ENCODE peak calls at places on chromosome X, in five cellular contexts. E is lung, W is PC-3, H is uterus, F is A549. P is an unnamed sample.

GRCh38 chrX:19678941-19679340 is 163.6 kb upstream of the MAP3K15 start:
- DNase-seq in F (no peak), E (no peak), H (no peak), W (peak), P (no peak)

GRCh38 chrX:108216862-108217571 is 125.4 kb downstream of the ATG4A start:
- DNase-seq in F (no peak), E (no peak), H (no peak), W (no peak), P (peak)

GRCh38 chrX:123830309-123830708 is 29.5 kb upstream of the XIAP start:
- DNase-seq in H (no peak), W (no peak), E (peak), F (peak), P (no peak)

GRCh38 chrX:41304178-41304577 is 29.8 kb upstream of the DDX3X start:
- DNase-seq in H (no peak), E (no peak), F (no peak), W (no peak), P (no peak)

GRCh38 chrX:330726-331144 is 12.1 kb upstream of the GTPBP6 start:
- DNase-seq in H (no peak), E (no peak), W (no peak), F (no peak), P (no peak)

GRCh38 chrX:17588303-17588702 is 149.0 kb upstream of the SCML1 start:
- DNase-seq in F (no peak), H (no peak), W (peak), E (no peak), P (no peak)

GRCh38 chrX:120499301-120500097 is 30.4 kb upstream of the LAMP2 start:
- DNase-seq in W (no peak), H (peak), E (no peak), F (no peak), P (no peak)

GRCh38 chrX:71616672-71617529 is 1.4 kb downstream of the CXCR3 start:
- DNase-seq in E (no peak), W (no peak), F (no peak), H (no peak), P (no peak)

GRCh38 chrX:50827996-50828395 is 14.0 kb upstream of the SHROOM4 start:
- DNase-seq in E (no peak), H (no peak), F (no peak), W (peak), P (no peak)

GRCh38 chrX:31126205-31126604 is 54.4 kb upstream of the FTHL17 start:
- DNase-seq in E (no peak), F (no peak), W (no peak), H (no peak), P (peak)

GRCh38 chrX:104112326-104112951 is at the start of gene ZCCHC18:
- DNase-seq in F (peak), H (peak), E (no peak), W (peak), P (peak)

GRCh38 chrX:77014655-77015377 is 432.4 kb upstream of the FGF16 start:
- DNase-seq in H (no peak), W (no peak), F (no peak), E (no peak), P (no peak)

GRCh38 chrX:21723097-21723496 is 34.8 kb downstream of the SMPX start:
- DNase-seq in H (no peak), E (no peak), W (peak), F (no peak), P (no peak)

GRCh38 chrX:72078411-72078810 is 53.3 kb downstream of the RTL5 start:
- DNase-seq in F (no peak), H (no peak), E (no peak), W (no peak), P (no peak)

GRCh38 chrX:100512471-100512870 is 72.3 kb upstream of the TNMD start:
- DNase-seq in W (peak), F (peak), H (no peak), E (no peak), P (no peak)

GRCh38 chrX:17637235-17637634 is 100.1 kb upstream of the SCML1 start:
- DNase-seq in F (no peak), E (no peak), H (no peak), W (no peak), P (no peak)

GRCh38 chrX:101287402-101287801 is 3.7 kb downstream of the TAF7L start:
- DNase-seq in W (peak), F (peak), H (no peak), E (no peak), P (peak)

GRCh38 chrX:130082244-130083106 is 27.8 kb downstream of the ELF4 start:
- DNase-seq in F (no peak), E (peak), H (peak), W (no peak), P (no peak)

GRCh38 chrX:110987292-110987691 is 108.7 kb upstream of the PAK3 start:
- DNase-seq in H (no peak), W (peak), E (no peak), F (no peak), P (no peak)

GRCh38 chrX:148298737-148299136 is 201.7 kb upstream of the AFF2 start:
- DNase-seq in H (no peak), F (no peak), E (no peak), W (no peak), P (no peak)

GRCh38 chrX:124931241-124931640 is 388.4 kb upstream of the TEX13C start:
- DNase-seq in F (no peak), W (no peak), H (no peak), E (no peak), P (no peak)

GRCh38 chrX:130172127-130172834 is 519 bp downstream of the RAB33A start:
- DNase-seq in W (no peak), H (no peak), E (no peak), F (no peak), P (no peak)

GRCh38 chrX:113548308-113549015 is 707.8 kb upstream of the AMOT start:
- DNase-seq in H (no peak), W (no peak), E (no peak), F (no peak), P (no peak)

GRCh38 chrX:97897998-97898397 is 1014.3 kb downstream of the RPA4 start:
- DNase-seq in H (no peak), W (no peak), F (no peak), E (no peak), P (no peak)

GRCh38 chrX:19028560-19028959 is 44.6 kb upstream of the PHKA2 start:
- DNase-seq in E (no peak), W (no peak), F (no peak), H (no peak), P (no peak)

GRCh38 chrX:9340619-9341304 is 124.1 kb upstream of the TBL1X start:
- DNase-seq in H (peak), F (no peak), E (peak), W (peak), P (no peak)

GRCh38 chrX:65928522-65928921 is 111.4 kb downstream of the VSIG4 start:
- DNase-seq in H (no peak), F (no peak), W (peak), E (no peak), P (no peak)

GRCh38 chrX:56788717-56789122 is 59.7 kb downstream of the NBDY start:
- DNase-seq in E (no peak), H (peak), F (no peak), W (no peak), P (no peak)

GRCh38 chrX:74923942-74924448 is 1.3 kb downstream of the NEXMIF start:
- DNase-seq in E (no peak), F (no peak), H (peak), W (no peak), P (no peak)

GRCh38 chrX:103254171-103254824 is 657 bp downstream of the TCEAL8 start:
- DNase-seq in F (no peak), E (peak), W (peak), H (peak), P (peak)

GRCh38 chrX:22634081-22634480 is 361.4 kb downstream of the CBLL2 start:
- DNase-seq in E (no peak), F (no peak), H (no peak), W (no peak), P (peak)

GRCh38 chrX:64093761-64094160 is 111.7 kb downstream of the AMER1 start:
- DNase-seq in F (no peak), H (no peak), W (peak), E (no peak), P (peak)

GRCh38 chrX:10106801-10107200 is 50.0 kb upstream of the CLCN4 start:
- DNase-seq in E (no peak), H (no peak), W (no peak), F (no peak), P (no peak)

GRCh38 chrX:150575415-150575814 is 7.0 kb downstream of the MTM1 start:
- DNase-seq in H (no peak), E (peak), F (no peak), W (peak), P (no peak)

GRCh38 chrX:129606918-129607317 is 47.8 kb downstream of the APLN start:
- DNase-seq in F (peak), E (peak), H (peak), W (peak), P (peak)

GRCh38 chrX:329291-329910 is 10.8 kb upstream of the GTPBP6 start:
- DNase-seq in H (no peak), W (no peak), F (no peak), E (no peak), P (no peak)

GRCh38 chrX:115589419-115589818 is 28.4 kb downstream of the PLS3 start:
- DNase-seq in E (no peak), H (no peak), W (peak), F (no peak), P (no peak)

GRCh38 chrX:47093248-47093647 is 15.0 kb downstream of the RGN start:
- DNase-seq in W (peak), F (peak), E (no peak), H (no peak), P (peak)

DNA sequence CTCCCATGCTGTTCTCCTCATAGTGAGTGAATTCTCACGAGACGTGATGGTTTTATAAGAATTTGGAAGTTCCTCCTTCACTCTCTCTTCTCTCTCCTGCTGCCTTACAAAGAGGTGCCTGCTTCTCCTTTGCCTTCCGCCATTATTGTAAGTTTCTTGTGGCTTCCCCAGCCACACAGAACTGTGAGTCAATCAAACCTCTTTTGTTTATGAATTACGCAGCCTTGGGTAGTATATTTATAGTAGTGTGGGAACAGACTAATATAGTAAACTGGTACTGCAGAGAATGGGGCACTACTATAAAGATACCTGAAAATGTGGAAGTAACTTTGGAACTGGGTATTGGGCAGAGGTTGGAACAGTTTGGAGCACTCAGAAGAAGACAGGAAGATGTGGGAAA is 7.8 kb upstream of the CTAG2 start:
- DNase-seq in E (no peak), F (no peak), W (no peak), H (no peak), P (no peak)
- H3K27ac ChIP-seq in E (no peak), F (no peak), W (no peak), H (no peak), P (no peak)

GRCh38 chrX:49102221-49102620 is 21.3 kb downstream of the GPKOW start:
- DNase-seq in F (no peak), E (no peak), W (no peak), H (no peak), P (no peak)
- H3K4me3 ChIP-seq in F (no peak), E (no peak), W (no peak), H (no peak), P (no peak)

GRCh38 chrX:134761788-134762187 is 103.5 kb upstream of the PLAC1 start:
- DNase-seq in E (no peak), F (no peak), H (no peak), W (peak), P (no peak)
- TF ChIP-seq CTCF in E (no peak), F (peak), H (no peak), W (peak), P (peak)

GRCh38 chrX:68599256-68600152 is 48.0 kb upstream of the STARD8 start:
- DNase-seq in H (no peak), W (peak), E (no peak), F (peak), P (peak)
- H3K27ac ChIP-seq in H (no peak), W (no peak), E (no peak), F (no peak), P (no peak)

P was measured in brain microvascular endothelial cell.